ENCODE peak calls at places on chromosome 13, in four cellular contexts. W is body of pancreas, J is colonic mucosa, T is right lobe of liver. C is an unnamed sample. For H3K4me1, the result is how much of the 10 kb centered on the place peaks cover.

GRCh38 chr13:87671031-87671823 is at the start of gene SLITRK5:
- DNase-seq in T (peak), J (peak), W (peak), C (peak)

GRCh38 chr13:87810391-87810801 is 139.2 kb downstream of the SLITRK5 start:
- DNase-seq in J (no peak), T (no peak), W (peak), C (no peak)

GRCh38 chr13:94343243-94343585 is 136.3 kb downstream of the DCT start:
- DNase-seq in J (no peak), T (no peak), W (no peak), C (no peak)

GRCh38 chr13:110714798-110715394 is 1.4 kb downstream of the ING1 start:
- DNase-seq in W (peak), J (peak), T (peak), C (no peak)

GRCh38 chr13:22848539-22849052 is 332.2 kb upstream of the SGCG start:
- DNase-seq in J (peak), T (peak), W (peak), C (no peak)

GRCh38 chr13:111177081-111177711 is 62.1 kb downstream of the ARHGEF7 start:
- DNase-seq in J (no peak), W (peak), T (no peak), C (peak)

GRCh38 chr13:91741925-91742324 is 343.5 kb downstream of the GPC5 start:
- DNase-seq in J (no peak), W (no peak), T (no peak), C (no peak)

GRCh38 chr13:62119739-62120700 is 704.4 kb upstream of the PCDH20 start:
- DNase-seq in J (no peak), T (no peak), W (no peak), C (no peak)

GRCh38 chr13:75399168-75399878 is 82.6 kb downstream of the TBC1D4 start:
- DNase-seq in W (no peak), T (no peak), J (no peak), C (no peak)

GRCh38 chr13:108200781-108201398 is 14.4 kb downstream of the LIG4 start:
- DNase-seq in T (no peak), J (no peak), W (no peak), C (peak)

GRCh38 chr13:113008841-113009240 is 39.8 kb downstream of the MCF2L start:
- DNase-seq in T (no peak), J (no peak), W (no peak), C (no peak)

GRCh38 chr13:65336916-65337315 is 1893.2 kb downstream of the PCDH9 start:
- DNase-seq in T (no peak), W (no peak), J (no peak), C (no peak)

GRCh38 chr13:94712812-94713555 is 639 bp upstream of the SOX21 start:
- DNase-seq in W (peak), T (no peak), J (no peak), C (peak)

GRCh38 chr13:30140973-30141372 is 166.4 kb downstream of the KATNAL1 start:
- DNase-seq in J (no peak), T (no peak), W (no peak), C (no peak)

GRCh38 chr13:60351326-60351725 is 45.7 kb upstream of the TDRD3 start:
- DNase-seq in W (peak), T (no peak), J (no peak), C (peak)

GRCh38 chr13:88656751-88657150 is 985.6 kb downstream of the SLITRK5 start:
- DNase-seq in W (no peak), J (no peak), T (no peak), C (no peak)

GRCh38 chr13:97339019-97339988 is 94.7 kb upstream of the RAP2A start:
- DNase-seq in J (peak), T (no peak), W (peak), C (peak)

GRCh38 chr13:38421590-38422560 is 72.2 kb downstream of the UFM1 start:
- DNase-seq in J (no peak), W (no peak), T (no peak), C (peak)

GRCh38 chr13:112768795-112769411 is 79.1 kb downstream of the ATP11A start:
- DNase-seq in J (no peak), W (no peak), T (no peak), C (no peak)

GRCh38 chr13:52414963-52415362 is 9.0 kb upstream of the THSD1 start:
- DNase-seq in T (no peak), J (no peak), W (no peak), C (peak)

GRCh38 chr13:113162783-113163685 is 4.6 kb downstream of the PROZ start:
- DNase-seq in W (no peak), J (no peak), T (no peak), C (no peak)

GRCh38 chr13:106570354-106570822 is 2.5 kb upstream of the ARGLU1 start:
- DNase-seq in T (peak), W (peak), J (peak), C (peak)

GRCh38 chr13:43133792-43134191 is 110.4 kb downstream of the DNAJC15 start:
- DNase-seq in J (no peak), T (no peak), W (no peak), C (no peak)

GRCh38 chr13:35700661-35701060 is 224.2 kb upstream of the MAB21L1 start:
- DNase-seq in T (no peak), W (no peak), J (no peak), C (no peak)

GRCh38 chr13:58953638-58954037 is 1210.1 kb downstream of the DIAPH3 start:
- DNase-seq in J (no peak), W (no peak), T (no peak), C (no peak)

GRCh38 chr13:21347753-21348318 is 111.3 kb downstream of the ZDHHC20 start:
- DNase-seq in W (no peak), T (no peak), J (no peak), C (no peak)

GRCh38 chr13:53250272-53250875 is 221.8 kb downstream of the OLFM4 start:
- DNase-seq in W (peak), J (peak), T (no peak), C (peak)

GRCh38 chr13:101098873-101099272 is 317.4 kb downstream of the NALCN start:
- DNase-seq in W (no peak), J (no peak), T (no peak), C (no peak)

GRCh38 chr13:71144883-71145282 is 722.1 kb downstream of the DACH1 start:
- DNase-seq in W (no peak), T (no peak), J (no peak), C (no peak)

GRCh38 chr13:102231486-102231885 is 170.4 kb downstream of the FGF14 start:
- DNase-seq in T (no peak), W (no peak), J (no peak), C (no peak)

GRCh38 chr13:97327071-97327470 is 104.9 kb downstream of the MBNL2 start:
- DNase-seq in T (no peak), W (no peak), J (no peak), C (no peak)

DNA sequence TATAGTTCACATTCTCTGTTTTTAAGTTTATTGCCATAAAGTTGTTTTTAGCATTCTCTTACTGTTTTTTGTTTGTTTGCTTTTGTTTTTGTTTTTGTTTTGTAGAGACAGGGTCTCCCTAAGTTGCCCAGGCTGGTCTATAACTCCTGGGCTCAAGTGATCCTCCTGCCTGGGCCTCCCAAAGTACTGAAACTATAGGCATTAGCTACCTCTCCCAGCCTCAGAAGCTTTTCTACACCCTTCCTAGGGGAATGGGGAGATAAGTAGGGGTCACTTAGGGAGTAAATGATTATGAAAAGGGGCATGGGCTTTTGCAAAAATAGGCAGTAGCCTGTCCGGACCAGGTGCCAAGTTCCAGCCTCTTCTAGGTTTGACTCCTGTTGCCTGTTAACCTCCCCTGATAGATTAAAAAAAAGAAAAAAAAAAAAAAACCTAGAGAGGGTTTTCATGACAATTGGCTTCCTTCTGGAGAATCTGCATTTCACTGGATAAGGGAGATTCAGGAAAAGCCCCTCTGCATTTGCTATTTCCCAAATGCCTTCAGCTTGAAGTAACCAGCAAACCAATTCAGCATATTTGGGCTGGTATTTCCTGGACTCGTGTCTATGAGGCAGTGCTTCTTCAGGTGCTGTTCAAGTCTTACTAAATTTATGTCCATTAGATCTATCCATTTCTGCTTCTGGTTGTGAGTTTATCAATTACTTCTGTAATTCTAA is 216.8 kb downstream of the TM9SF2 start:
- DNase-seq in J (no peak), W (no peak), T (no peak), C (no peak)
- H3K27ac ChIP-seq in J (no peak), W (no peak), T (no peak), C (no peak)

DNA sequence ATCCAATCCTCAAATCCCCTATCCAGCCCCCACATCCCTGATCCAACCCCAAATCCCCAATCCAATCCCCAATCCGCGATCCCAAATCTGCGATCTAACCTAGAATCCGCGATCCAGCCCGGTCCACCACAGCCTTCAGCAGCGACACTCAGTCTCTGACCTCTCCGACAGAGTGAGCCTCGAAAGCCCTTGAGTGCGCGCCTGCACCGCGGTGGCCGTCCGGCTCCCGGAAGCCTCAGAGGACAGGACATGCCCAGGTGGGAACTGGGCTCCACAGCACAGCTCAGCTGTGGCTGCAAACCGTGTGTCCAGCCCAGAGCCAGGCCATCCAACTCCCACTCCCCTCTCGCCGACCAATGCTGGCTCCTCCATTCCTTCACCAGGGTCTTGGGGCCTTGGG is 48.8 kb upstream of the C1QTNF9B start:
- DNase-seq in T (no peak), J (no peak), W (no peak), C (no peak)
- H3K4me1 ChIP-seq in T (under half), J (under half), W (under half), C (under half)

GRCh38 chr13:80408270-80408669 is 67.3 kb upstream of the SPRY2 start:
- DNase-seq in W (peak), J (no peak), T (no peak), C (no peak)
- TF ChIP-seq CTCF in W (no peak), J (no peak), T (peak), C (peak)

DNA sequence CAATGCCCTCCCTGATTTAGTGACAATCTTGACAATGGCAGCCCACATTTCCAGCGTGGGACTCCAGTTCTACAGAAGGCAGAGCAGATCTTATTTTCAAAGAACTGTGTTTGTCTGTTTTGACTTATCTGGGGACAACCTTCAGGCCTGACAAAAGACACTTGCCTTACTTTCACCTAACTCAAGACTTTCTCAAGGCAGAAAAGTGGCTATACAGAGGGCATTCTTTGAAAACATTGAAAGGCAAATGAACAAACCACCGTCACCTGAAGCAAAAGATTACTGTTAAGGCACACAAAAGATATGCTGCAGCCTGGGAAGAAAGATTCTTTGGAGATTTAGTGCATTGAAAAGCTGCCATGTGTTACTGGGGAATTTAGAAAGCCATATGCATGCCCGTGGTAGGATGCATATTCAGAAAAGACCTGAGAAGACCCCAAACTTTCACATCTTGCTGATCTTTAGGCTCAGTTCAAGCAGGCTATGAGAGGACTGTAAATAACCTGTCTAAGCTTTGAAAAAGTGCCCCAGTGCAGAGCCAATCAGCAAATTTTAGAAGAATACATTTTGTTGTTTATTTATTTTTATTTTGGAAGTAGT is 82.8 kb downstream of the TSC22D1 start:
- DNase-seq in J (no peak), W (no peak), T (no peak), C (no peak)
- H3K27ac ChIP-seq in J (no peak), W (no peak), T (no peak), C (no peak)

DNA sequence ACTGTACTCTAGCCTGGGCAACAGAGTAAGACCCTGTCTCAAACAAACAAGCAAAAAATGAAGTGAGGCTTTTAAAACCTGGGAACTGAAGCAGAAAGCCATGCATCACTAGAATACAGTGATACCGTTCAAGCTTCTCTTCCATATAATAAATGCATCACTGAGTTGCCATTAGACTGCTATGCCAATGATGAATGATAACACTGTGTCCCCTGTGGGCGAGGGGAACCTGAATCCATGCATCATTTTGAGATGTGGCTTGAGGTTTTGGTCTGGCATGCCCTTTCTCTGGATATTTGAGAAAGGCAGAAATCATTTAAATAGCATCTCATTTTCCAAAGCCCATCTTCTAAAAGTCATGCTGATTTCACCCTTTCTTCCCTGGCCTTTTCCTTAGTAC is 1.5 kb upstream of the FAM124A start:
- DNase-seq in W (no peak), T (no peak), J (no peak), C (no peak)
- H3K4me1 ChIP-seq in W (under half), T (under half), J (under half), C (under half)

GRCh38 chr13:36818483-36819063 is 449 bp upstream of the RFXAP start:
- DNase-seq in J (no peak), W (no peak), T (no peak), C (no peak)
- TF ChIP-seq CTCF in J (no peak), W (no peak), T (no peak), C (no peak)

GRCh38 chr13:109545964-109546363 is 240.4 kb downstream of the IRS2 start:
- DNase-seq in T (no peak), W (no peak), J (no peak), C (no peak)
- H3K27ac ChIP-seq in T (no peak), W (no peak), J (no peak), C (no peak)

DNA sequence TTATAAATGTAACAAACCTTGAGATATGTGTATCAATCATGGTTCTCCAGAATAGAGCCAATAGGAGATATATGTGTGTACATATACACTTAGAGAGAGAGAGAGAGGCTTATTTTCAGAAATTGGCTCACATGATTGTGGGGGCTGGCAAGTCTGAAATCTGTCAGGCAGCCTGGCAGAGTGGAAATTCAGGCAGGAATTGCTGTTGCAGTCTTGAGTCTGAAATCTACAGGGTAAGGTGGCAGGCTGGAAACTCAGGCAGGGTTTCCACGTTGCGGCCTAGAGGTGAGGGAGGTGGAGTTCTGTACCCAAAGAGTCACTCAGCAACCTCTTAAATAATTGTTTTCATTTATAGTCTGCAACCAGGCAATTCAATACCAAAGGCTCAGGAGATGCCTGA is 218.4 kb downstream of the B3GLCT start:
- DNase-seq in J (no peak), T (no peak), W (no peak), C (no peak)
- H3K4me1 ChIP-seq in J (under half), T (under half), W (under half), C (under half)

GRCh38 chr13:74009100-74009668 is 125.0 kb downstream of the KLF12 start:
- DNase-seq in W (no peak), T (no peak), J (no peak), C (no peak)

GRCh38 chr13:74017301-74018092 is 116.7 kb downstream of the KLF12 start:
- DNase-seq in W (no peak), T (no peak), J (no peak), C (no peak)

GRCh38 chr13:74015137-74015536 is 119.1 kb downstream of the KLF12 start:
- DNase-seq in T (no peak), J (no peak), W (no peak), C (no peak)
- TF ChIP-seq CTCF in T (peak), J (no peak), W (no peak), C (peak)